ENCODE peak calls at places on chromosomes 5 and 9, in nine cellular contexts. P, I, B, N, C, U, R, E and F are unnamed samples.
A peak's percentile ranks its signal among the peaks of the same experiment; 100 is the strongest.

GRCh38 chr5:143376911-143377838 is 26.3 kb downstream of the NR3C1 start:
- DNase-seq in R (no peak), U (peak; percentile 38), B (no peak), C (no peak), P (peak; percentile 75), E (peak; percentile 76), N (no peak), I (no peak), F (no peak)

GRCh38 chr9:22244141-22245011 is 202.2 kb upstream of the DMRTA1 start:
- DNase-seq in N (peak; percentile 19), U (peak; percentile 70), R (peak; percentile 70), P (peak; percentile 47), E (peak; percentile 81), I (no peak), C (peak; percentile 20), B (peak; percentile 55), F (peak; percentile 53)

GRCh38 chr9:18012170-18012569 is 433.3 kb downstream of the SH3GL2 start:
- DNase-seq in E (no peak), B (no peak), N (no peak), R (no peak), U (no peak), P (no peak), I (no peak), C (no peak), F (no peak)

GRCh38 chr9:124781967-124782660 is 5.2 kb downstream of the OLFML2A start:
- DNase-seq in U (no peak), N (no peak), B (no peak), P (no peak), E (no peak), I (no peak), R (no peak), C (peak; percentile 7), F (no peak)

GRCh38 chr5:169702726-169703481 is 65.8 kb downstream of the DOCK2 start:
- DNase-seq in I (no peak), U (no peak), B (no peak), E (peak; percentile 66), P (no peak), C (peak; percentile 54), N (no peak), R (peak; percentile 15), F (peak; percentile 46)

GRCh38 chr5:111223086-111223789 is 946 bp upstream of the CAMK4 start:
- DNase-seq in U (peak; percentile 6), P (peak; percentile 57), N (no peak), I (no peak), E (no peak), R (no peak), C (no peak), B (no peak), F (no peak)

GRCh38 chr5:38672059-38672791 is 115.8 kb upstream of the LIFR start:
- DNase-seq in B (no peak), R (no peak), E (peak; percentile 67), I (no peak), U (peak; percentile 77), C (no peak), P (peak; percentile 30), N (no peak), F (no peak)

GRCh38 chr9:97990259-97990658 is 7.1 kb downstream of the ANP32B start:
- DNase-seq in R (no peak), B (no peak), C (no peak), P (peak; percentile 88), I (no peak), N (no peak), U (peak; percentile 55), E (peak; percentile 73), F (no peak)

GRCh38 chr9:81132318-81132717 is 557.0 kb downstream of the TLE1 start:
- DNase-seq in C (no peak), I (no peak), P (no peak), U (no peak), E (peak; percentile 11), R (no peak), B (no peak), N (no peak), F (no peak)

GRCh38 chr9:116450378-116451139 is 236.5 kb upstream of the TRIM32 start:
- DNase-seq in U (peak; percentile 22), P (no peak), N (no peak), R (no peak), I (no peak), B (no peak), C (peak; percentile 27), E (peak; percentile 79), F (no peak)

GRCh38 chr9:129929467-129930125 is 94.3 kb downstream of the USP20 start:
- DNase-seq in R (no peak), U (no peak), E (no peak), B (no peak), C (no peak), N (no peak), P (peak; percentile 51), I (no peak), F (no peak)

GRCh38 chr5:103889500-103890209 is 327.1 kb upstream of the NUDT12 start:
- DNase-seq in N (no peak), E (no peak), I (no peak), B (no peak), P (no peak), C (peak; percentile 11), U (no peak), R (no peak), F (no peak)

GRCh38 chr9:114745108-114745848 is 60.6 kb downstream of the TNFSF15 start:
- DNase-seq in B (no peak), U (no peak), N (no peak), I (no peak), E (peak; percentile 81), C (no peak), P (no peak), R (no peak), F (no peak)

GRCh38 chr5:10607023-10607665 is 43.3 kb downstream of the ANKRD33B start:
- DNase-seq in B (peak; percentile 31), R (peak; percentile 97), I (peak; percentile 80), E (peak; percentile 55), N (peak; percentile 19), C (peak; percentile 62), U (no peak), P (no peak), F (peak; percentile 59)

GRCh38 chr9:115808695-115809094 is 344.9 kb upstream of the PAPPA start:
- DNase-seq in C (no peak), N (no peak), R (no peak), U (no peak), B (no peak), I (no peak), E (peak; percentile 44), P (no peak), F (no peak)

GRCh38 chr9:33111621-33112020 is 35.1 kb upstream of the SMU1 start:
- DNase-seq in R (no peak), B (no peak), U (peak; percentile 3), E (no peak), P (no peak), C (no peak), N (no peak), I (no peak), F (no peak)

GRCh38 chr9:120592210-120592609 is 12.2 kb upstream of the CDK5RAP2 start:
- DNase-seq in P (no peak), N (no peak), E (no peak), I (no peak), R (no peak), B (no peak), C (no peak), U (no peak), F (no peak)

GRCh38 chr5:117077142-117077541 is 502.5 kb upstream of the SEMA6A start:
- DNase-seq in C (peak; percentile 16), N (no peak), I (no peak), U (no peak), E (peak; percentile 22), P (no peak), R (no peak), B (no peak), F (peak; percentile 8)
- TF ChIP-seq CTCF in C (no peak), N (peak; percentile 63), I (peak; percentile 30), U (peak; percentile 47), E (peak; percentile 42), P (peak; percentile 23), R (peak; percentile 72), B (peak; percentile 65), F (peak; percentile 63)

DNA sequence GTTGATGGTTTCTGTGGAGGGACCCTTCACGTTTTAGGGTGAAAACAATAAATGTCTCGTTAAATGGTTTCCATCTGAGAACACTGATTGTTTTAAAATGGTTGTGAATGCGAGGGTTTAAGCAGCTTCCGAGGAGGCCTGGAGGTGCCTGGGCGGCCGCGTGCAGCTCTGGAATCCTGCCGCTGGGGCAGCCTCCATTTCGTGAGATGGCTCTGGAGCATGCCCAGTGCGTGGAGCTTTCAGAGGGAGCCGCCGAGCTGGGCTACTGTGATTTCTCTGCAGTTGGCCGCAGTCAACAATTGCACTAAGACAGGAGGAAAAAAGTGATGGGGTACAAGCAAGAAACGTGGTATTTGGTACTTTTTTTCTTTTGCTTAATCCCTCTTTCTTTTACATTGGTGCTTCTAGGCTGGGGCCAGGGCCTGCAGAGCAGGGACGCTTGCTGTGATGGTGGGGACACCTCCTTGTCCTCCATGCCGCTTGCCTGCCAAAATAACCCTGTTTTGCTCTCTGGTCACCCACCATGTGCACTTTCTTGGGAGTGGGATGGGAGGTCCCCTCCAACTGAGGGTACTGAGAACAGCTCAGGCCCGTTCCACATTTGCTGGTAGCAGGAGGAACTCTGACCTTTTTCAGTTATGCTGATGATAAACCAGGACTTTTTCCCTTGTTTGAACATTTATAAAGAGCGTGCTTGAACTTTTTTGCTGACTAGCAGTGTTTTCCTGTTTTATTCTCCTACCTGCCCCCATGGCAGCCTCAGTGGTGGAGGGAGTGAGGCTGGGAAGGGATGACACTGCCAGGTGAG is 47.1 kb downstream of the EHMT1 start:
- DNase-seq in R (no peak), E (no peak), I (no peak), P (no peak), U (peak; percentile 57), N (peak; percentile 36), B (no peak), C (no peak), F (peak; percentile 90)
- TF ChIP-seq CTCF in R (no peak), E (no peak), I (no peak), P (no peak), U (peak; percentile 13), N (peak; percentile 41), B (no peak), C (no peak), F (peak; percentile 42)

DNA sequence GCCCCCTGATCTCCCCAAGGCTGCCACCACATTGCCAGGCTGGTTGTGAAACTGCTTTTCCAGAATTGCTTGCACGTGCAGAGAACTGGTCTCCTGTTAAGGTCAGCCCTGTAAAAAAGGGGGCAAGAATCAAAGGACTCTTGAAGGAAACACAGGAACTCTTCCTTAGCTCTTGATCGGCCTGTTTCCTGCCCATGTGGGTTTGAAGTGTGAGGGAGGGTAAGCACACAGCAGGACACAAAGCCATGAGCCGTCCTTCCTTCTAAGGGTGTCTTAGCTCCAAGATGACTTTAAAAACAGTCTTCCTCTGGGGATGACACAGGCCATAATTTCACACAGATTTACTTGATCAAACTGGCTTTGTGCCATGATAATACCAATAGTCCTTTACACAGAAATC is 36.1 kb downstream of the TEK start:
- DNase-seq in B (peak; percentile 42), U (no peak), E (no peak), N (no peak), I (no peak), P (no peak), R (no peak), C (no peak), F (no peak)
- TF ChIP-seq CTCF in B (no peak), U (no peak), E (no peak), N (no peak), I (no peak), P (no peak), R (no peak), C (no peak), F (no peak)

DNA sequence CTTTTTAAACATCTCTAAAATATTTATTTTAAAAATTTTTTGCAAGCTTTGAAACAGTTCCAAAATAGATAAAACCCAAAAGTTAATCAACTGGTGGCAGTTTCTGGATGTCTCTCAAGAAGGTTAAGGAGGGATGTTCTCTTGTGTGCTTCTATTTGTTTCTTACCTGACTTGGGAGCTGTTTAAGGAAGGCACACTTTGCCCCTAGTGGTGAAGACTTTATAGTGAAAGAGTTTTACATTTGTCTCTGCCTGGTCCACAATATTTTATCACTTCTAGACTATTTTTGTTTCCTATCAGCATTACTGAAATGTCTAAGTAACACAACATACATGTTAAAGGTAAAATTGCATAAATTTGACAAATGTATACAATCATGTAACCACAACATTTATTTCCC is 552.8 kb downstream of the SEMA5A start:
- DNase-seq in C (peak; percentile 18), B (no peak), P (no peak), N (no peak), U (peak; percentile 30), R (peak; percentile 38), E (peak; percentile 50), I (no peak), F (peak; percentile 42)
- TF ChIP-seq CTCF in C (no peak), B (peak; percentile 69), P (peak; percentile 46), N (peak; percentile 67), U (peak; percentile 38), R (peak; percentile 76), E (peak; percentile 56), I (no peak), F (peak; percentile 71)